ENCODE peak calls at places on chromosomes 11 and 22, in nine cellular contexts. Z, A, D, B, L, I, C, Y and X are unnamed samples.

GRCh38 chr11:85531498-85531897 is 95.6 kb downstream of the DLG2 start:
- DNase-seq in Z (no peak), A (no peak), D (no peak), B (no peak), L (no peak), I (no peak), C (no peak), Y (no peak), X (no peak)

GRCh38 chr11:8234425-8234821 is 29.3 kb downstream of the LMO1 start:
- DNase-seq in Z (no peak), A (no peak), D (peak), B (no peak), L (no peak), I (no peak), C (no peak), Y (no peak), X (no peak)

GRCh38 chr11:122664188-122664587 is 8.7 kb downstream of the UBASH3B start:
- DNase-seq in Z (no peak), A (no peak), D (no peak), B (no peak), L (no peak), I (no peak), C (no peak), Y (no peak), X (no peak)

GRCh38 chr11:94793822-94794221 is 25.7 kb downstream of the AMOTL1 start:
- DNase-seq in Z (no peak), A (no peak), D (no peak), B (no peak), L (peak), I (no peak), C (no peak), Y (no peak), X (no peak)

GRCh38 chr11:13332124-13332523 is 54.5 kb downstream of the BMAL1 start:
- DNase-seq in Z (no peak), A (no peak), D (no peak), B (no peak), L (no peak), I (no peak), C (no peak), Y (no peak), X (no peak)

GRCh38 chr11:1875093-1875785 is 16.5 kb downstream of the PRR33 start:
- DNase-seq in Z (no peak), A (no peak), D (no peak), B (peak), L (no peak), I (no peak), C (no peak), Y (no peak), X (no peak)

GRCh38 chr11:48116843-48117242 is 99.8 kb upstream of the OR4B1 start:
- DNase-seq in Z (no peak), A (no peak), D (peak), B (no peak), L (no peak), I (peak), C (no peak), Y (no peak), X (peak)

GRCh38 chr22:27888310-27888709 is 30.7 kb downstream of the PITPNB start:
- DNase-seq in Z (no peak), A (no peak), D (no peak), B (no peak), L (no peak), I (no peak), C (no peak), Y (no peak), X (no peak)

GRCh38 chr11:45335434-45335833 is 49.3 kb upstream of the SYT13 start:
- DNase-seq in Z (no peak), A (no peak), D (no peak), B (no peak), L (no peak), I (no peak), C (no peak), Y (peak), X (no peak)

GRCh38 chr11:54558919-54559318 is 44.9 kb downstream of the OR4C46 start:
- DNase-seq in Z (no peak), A (no peak), D (peak), B (no peak), L (no peak), I (peak), C (no peak), Y (no peak), X (no peak)

GRCh38 chr11:80798189-80798588 is 1357.4 kb upstream of the TENM4 start:
- DNase-seq in Z (no peak), A (no peak), D (no peak), B (no peak), L (no peak), I (no peak), C (no peak), Y (no peak), X (no peak)

GRCh38 chr22:36381513-36382079 is 6.2 kb downstream of the MYH9 start:
- DNase-seq in Z (no peak), A (no peak), D (no peak), B (no peak), L (no peak), I (no peak), C (no peak), Y (no peak), X (no peak)

GRCh38 chr11:662689-663274 is 25.7 kb downstream of the DRD4 start:
- DNase-seq in Z (no peak), A (peak), D (peak), B (no peak), L (peak), I (peak), C (no peak), Y (no peak), X (peak)

GRCh38 chr22:28105396-28105795 is 186.3 kb upstream of the PITPNB start:
- DNase-seq in Z (no peak), A (no peak), D (no peak), B (no peak), L (no peak), I (no peak), C (no peak), Y (peak), X (no peak)

GRCh38 chr11:73240190-73240781 is 22.2 kb downstream of the P2RY2 start:
- DNase-seq in Z (peak), A (peak), D (no peak), B (peak), L (peak), I (no peak), C (no peak), Y (no peak), X (no peak)

GRCh38 chr11:28009383-28009782 is 98.6 kb downstream of the KIF18A start:
- DNase-seq in Z (peak), A (no peak), D (peak), B (no peak), L (peak), I (no peak), C (no peak), Y (no peak), X (no peak)

GRCh38 chr11:62193954-62194353 is 3.9 kb downstream of the SCGB1D1 start:
- DNase-seq in Z (no peak), A (no peak), D (no peak), B (no peak), L (no peak), I (no peak), C (no peak), Y (no peak), X (no peak)

GRCh38 chr22:27670701-27671412 is 130.7 kb downstream of the MN1 start:
- DNase-seq in Z (no peak), A (peak), D (no peak), B (no peak), L (no peak), I (no peak), C (no peak), Y (no peak), X (no peak)

GRCh38 chr11:35554491-35555237 is 29.2 kb upstream of the PAMR1 start:
- DNase-seq in Z (no peak), A (no peak), D (peak), B (no peak), L (no peak), I (no peak), C (no peak), Y (peak), X (no peak)

GRCh38 chr11:2207773-2208621 is 36.4 kb upstream of the TH start:
- DNase-seq in Z (no peak), A (no peak), D (no peak), B (peak), L (no peak), I (no peak), C (no peak), Y (no peak), X (no peak)

GRCh38 chr11:65479184-65480145 is 19.4 kb upstream of the MALAT1 start:
- DNase-seq in Z (peak), A (peak), D (peak), B (peak), L (peak), I (no peak), C (no peak), Y (no peak), X (no peak)

GRCh38 chr22:49146511-49146910 is 681.2 kb downstream of the BRD1 start:
- DNase-seq in Z (no peak), A (no peak), D (no peak), B (no peak), L (no peak), I (no peak), C (no peak), Y (no peak), X (no peak)

GRCh38 chr11:78295991-78296930 is 107.5 kb downstream of the USP35 start:
- DNase-seq in Z (no peak), A (no peak), D (no peak), B (no peak), L (no peak), I (no peak), C (no peak), Y (no peak), X (no peak)

GRCh38 chr11:69915151-69915500 is 95.9 kb upstream of the FGF3 start:
- DNase-seq in Z (no peak), A (no peak), D (peak), B (no peak), L (no peak), I (no peak), C (no peak), Y (no peak), X (no peak)

GRCh38 chr11:113045146-113045545 is 83.9 kb downstream of the NCAM1 start:
- DNase-seq in Z (no peak), A (no peak), D (no peak), B (no peak), L (no peak), I (no peak), C (no peak), Y (no peak), X (no peak)

GRCh38 chr11:68838572-68838964 is 3.1 kb downstream of the CPT1A start:
- DNase-seq in Z (no peak), A (peak), D (no peak), B (peak), L (no peak), I (peak), C (no peak), Y (no peak), X (no peak)

GRCh38 chr11:19027829-19028595 is 32.5 kb downstream of the MRGPRX2 start:
- DNase-seq in Z (peak), A (peak), D (peak), B (no peak), L (peak), I (no peak), C (no peak), Y (no peak), X (no peak)

GRCh38 chr11:6481924-6482275 is 599 bp downstream of the TIMM10B start:
- DNase-seq in Z (no peak), A (no peak), D (no peak), B (no peak), L (no peak), I (no peak), C (no peak), Y (no peak), X (no peak)
- H3K4me3 ChIP-seq in Z (peak), A (peak), D (peak), B (peak), L (peak), I (peak), C (peak), Y (peak), X (peak)

DNA sequence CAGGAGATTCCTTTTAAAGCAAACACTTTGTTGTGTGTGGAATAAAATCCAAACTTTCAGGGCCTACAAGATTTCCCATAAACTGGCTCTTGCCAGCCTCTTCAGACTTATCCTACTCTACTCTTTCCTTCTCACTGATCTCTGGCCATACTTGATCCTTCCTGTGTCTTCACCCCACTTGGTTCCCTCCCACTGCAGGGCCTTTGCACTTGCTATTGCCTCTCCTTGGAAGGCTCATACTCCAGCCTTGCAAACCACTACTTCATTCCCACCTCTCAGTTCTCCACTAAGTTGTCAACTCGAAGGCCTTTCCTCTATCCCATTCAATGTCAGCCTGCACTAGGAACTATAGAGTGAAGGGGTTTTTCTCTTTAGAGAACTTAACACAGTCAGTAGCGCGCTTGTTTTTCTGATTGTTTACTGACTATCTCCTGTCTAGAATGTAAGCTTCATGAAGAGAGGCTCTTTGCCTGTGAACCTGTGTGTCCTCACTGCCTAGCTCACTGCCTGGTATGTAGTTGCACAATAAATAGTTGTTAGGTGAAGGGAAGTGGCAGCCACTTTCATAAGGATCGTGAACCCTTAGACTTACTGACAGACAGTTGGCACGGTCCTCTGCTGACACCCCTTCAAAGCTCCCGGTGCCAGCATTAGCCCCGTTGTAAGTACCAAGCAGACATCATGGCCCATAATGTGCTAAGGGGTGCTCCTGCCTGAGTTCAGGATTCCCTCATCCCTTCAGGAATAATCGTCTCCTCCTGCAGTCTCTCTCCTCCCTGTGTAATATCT is 833 bp upstream of the ME3 start:
- DNase-seq in Z (no peak), A (no peak), D (no peak), B (no peak), L (no peak), I (no peak), C (no peak), Y (peak), X (no peak)
- H3K4me3 ChIP-seq in Z (no peak), A (no peak), D (no peak), B (peak), L (no peak), I (no peak), C (no peak), Y (peak), X (no peak)

DNA sequence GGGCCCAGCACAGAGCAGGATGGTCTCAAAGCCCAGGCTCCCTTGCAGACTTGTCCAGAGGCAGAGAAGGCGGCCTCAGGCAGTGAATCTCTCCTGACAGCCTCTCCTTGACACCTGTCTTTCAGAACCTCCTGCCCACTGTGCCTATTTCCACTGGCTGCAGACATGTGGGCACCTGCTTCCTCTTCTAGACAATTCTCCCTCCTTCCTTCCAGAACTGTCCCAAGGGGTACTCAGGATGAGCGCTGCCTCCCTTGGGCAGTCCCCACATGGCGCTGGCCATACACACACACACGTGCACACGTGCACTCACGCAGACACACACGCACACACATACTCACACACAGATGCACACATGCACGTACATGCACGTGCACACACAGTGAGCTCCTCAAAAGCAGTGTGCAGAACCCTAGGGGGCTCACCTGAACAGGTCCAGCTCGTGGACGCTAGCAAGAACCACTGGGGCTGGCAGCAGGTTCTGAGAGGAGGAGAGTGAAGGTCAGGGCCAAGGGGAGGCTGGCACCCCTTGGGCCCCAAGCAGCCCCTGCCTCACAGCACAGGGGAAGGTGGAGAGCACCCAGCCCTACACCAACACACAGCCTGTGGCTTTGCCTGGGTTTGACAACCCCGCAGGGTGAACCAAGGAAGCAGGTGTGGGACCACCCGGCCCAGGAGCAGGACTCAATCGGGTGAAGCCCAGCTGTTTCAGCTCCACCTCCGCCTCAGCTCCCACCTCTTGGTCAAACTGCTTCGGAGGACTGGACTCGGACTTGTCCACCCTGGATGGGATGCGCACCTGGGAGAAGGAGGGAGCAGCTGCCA is 8.1 kb upstream of the PLXNB2 start:
- DNase-seq in Z (no peak), A (no peak), D (no peak), B (no peak), L (no peak), I (peak), C (no peak), Y (no peak), X (peak)
- H3K4me3 ChIP-seq in Z (no peak), A (no peak), D (no peak), B (no peak), L (no peak), I (peak), C (peak), Y (no peak), X (peak)

DNA sequence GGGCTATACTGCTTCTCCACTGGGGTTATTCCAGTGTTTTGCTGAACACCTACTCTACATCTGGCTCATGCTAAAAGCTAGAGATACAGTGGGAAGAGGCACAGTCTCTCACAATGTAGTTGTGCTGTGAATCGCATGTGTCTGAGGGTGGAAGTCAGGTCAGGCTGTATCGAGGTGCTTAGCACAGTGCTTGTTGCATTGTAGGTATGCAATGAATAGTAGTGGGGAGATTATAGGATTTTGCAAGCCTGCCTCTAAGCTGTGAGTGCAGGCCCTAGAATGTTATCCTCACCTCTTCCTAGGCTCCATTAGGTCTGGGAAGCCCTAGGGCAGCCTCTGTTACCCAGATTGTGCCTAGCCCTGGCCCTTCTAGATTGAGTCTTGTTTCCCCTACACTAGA is 37.4 kb downstream of the MYO18B start:
- DNase-seq in Z (no peak), A (no peak), D (no peak), B (no peak), L (no peak), I (no peak), C (no peak), Y (no peak), X (no peak)
- H3K4me3 ChIP-seq in Z (no peak), A (no peak), D (no peak), B (no peak), L (no peak), I (no peak), C (no peak), Y (no peak), X (no peak)

GRCh38 chr22:45317551-45318167 is 7.9 kb downstream of the FAM118A start:
- DNase-seq in Z (no peak), A (no peak), D (peak), B (peak), L (peak), I (no peak), C (no peak), Y (no peak), X (no peak)
- H3K4me3 ChIP-seq in Z (no peak), A (no peak), D (no peak), B (peak), L (no peak), I (peak), C (no peak), Y (peak), X (no peak)

GRCh38 chr11:17389957-17390649 is 1.6 kb upstream of the KCNJ11 start:
- DNase-seq in Z (no peak), A (no peak), D (no peak), B (no peak), L (no peak), I (no peak), C (no peak), Y (no peak), X (no peak)
- H3K4me3 ChIP-seq in Z (no peak), A (no peak), D (peak), B (peak), L (no peak), I (peak), C (no peak), Y (peak), X (peak)